ENCODE peak calls at places on chromosomes 1 and 21, in five cellular contexts. One of them, this sample, is unnamed.

GRCh38 chr1:26021647-26022403 is at the start of gene EXTL1:
- DNase-seq in brain microvascular endothelial cell: peak
- DNase-seq in fibroblast of pulmonary artery: no peak
- DNase-seq in cardiac muscle cell: peak
- DNase-seq in RWPE1: no peak
- DNase-seq in this sample: no peak

GRCh38 chr1:48216941-48217340 is 5.6 kb upstream of the SLC5A9 start:
- DNase-seq in RWPE1: no peak
- DNase-seq in brain microvascular endothelial cell: no peak
- DNase-seq in cardiac muscle cell: no peak
- DNase-seq in fibroblast of pulmonary artery: no peak
- DNase-seq in this sample: no peak

GRCh38 chr1:171251042-171251740 is 2.9 kb downstream of the FMO1 start:
- DNase-seq in fibroblast of pulmonary artery: peak
- DNase-seq in RWPE1: peak
- DNase-seq in brain microvascular endothelial cell: peak
- DNase-seq in cardiac muscle cell: peak
- DNase-seq in this sample: peak

GRCh38 chr1:55064861-55065263 is 25.5 kb downstream of the PCSK9 start:
- DNase-seq in cardiac muscle cell: no peak
- DNase-seq in brain microvascular endothelial cell: no peak
- DNase-seq in fibroblast of pulmonary artery: peak
- DNase-seq in RWPE1: no peak
- DNase-seq in this sample: peak

GRCh38 chr1:2643414-2644077 is 10.7 kb upstream of the MMEL1 start:
- DNase-seq in RWPE1: no peak
- DNase-seq in brain microvascular endothelial cell: no peak
- DNase-seq in fibroblast of pulmonary artery: no peak
- DNase-seq in cardiac muscle cell: no peak
- DNase-seq in this sample: no peak

GRCh38 chr1:192251735-192252134 is 65.1 kb upstream of the RGS21 start:
- DNase-seq in cardiac muscle cell: no peak
- DNase-seq in RWPE1: no peak
- DNase-seq in fibroblast of pulmonary artery: no peak
- DNase-seq in brain microvascular endothelial cell: no peak
- DNase-seq in this sample: no peak

GRCh38 chr21:41631564-41632461 is 123.9 kb upstream of the TMPRSS2 start:
- DNase-seq in cardiac muscle cell: no peak
- DNase-seq in fibroblast of pulmonary artery: peak
- DNase-seq in RWPE1: peak
- DNase-seq in brain microvascular endothelial cell: no peak
- DNase-seq in this sample: peak

GRCh38 chr1:91511386-91511785 is 10.7 kb downstream of the CDC7 start:
- DNase-seq in RWPE1: peak
- DNase-seq in cardiac muscle cell: peak
- DNase-seq in brain microvascular endothelial cell: peak
- DNase-seq in fibroblast of pulmonary artery: peak
- DNase-seq in this sample: peak

GRCh38 chr1:84365225-84366221 is 32.8 kb upstream of the DNASE2B start:
- DNase-seq in fibroblast of pulmonary artery: peak
- DNase-seq in brain microvascular endothelial cell: peak
- DNase-seq in cardiac muscle cell: no peak
- DNase-seq in RWPE1: peak
- DNase-seq in this sample: peak

GRCh38 chr21:37644666-37645065 is 271.6 kb downstream of the KCNJ6 start:
- DNase-seq in fibroblast of pulmonary artery: peak
- DNase-seq in RWPE1: no peak
- DNase-seq in brain microvascular endothelial cell: no peak
- DNase-seq in cardiac muscle cell: no peak
- DNase-seq in this sample: no peak

GRCh38 chr1:2380816-2381591 is 10.3 kb downstream of the MORN1 start:
- DNase-seq in RWPE1: no peak
- DNase-seq in brain microvascular endothelial cell: no peak
- DNase-seq in cardiac muscle cell: no peak
- DNase-seq in fibroblast of pulmonary artery: no peak
- DNase-seq in this sample: no peak

GRCh38 chr1:101002551-101002950 is 23.0 kb downstream of the DPH5 start:
- DNase-seq in cardiac muscle cell: no peak
- DNase-seq in fibroblast of pulmonary artery: no peak
- DNase-seq in brain microvascular endothelial cell: no peak
- DNase-seq in RWPE1: peak
- DNase-seq in this sample: peak

GRCh38 chr1:22364764-22365163 is 86.9 kb upstream of the ZBTB40 start:
- DNase-seq in RWPE1: no peak
- DNase-seq in cardiac muscle cell: no peak
- DNase-seq in fibroblast of pulmonary artery: no peak
- DNase-seq in brain microvascular endothelial cell: no peak
- DNase-seq in this sample: no peak

GRCh38 chr1:29426701-29427279 is 190.5 kb downstream of the PTPRU start:
- DNase-seq in RWPE1: no peak
- DNase-seq in fibroblast of pulmonary artery: no peak
- DNase-seq in cardiac muscle cell: no peak
- DNase-seq in brain microvascular endothelial cell: no peak
- DNase-seq in this sample: no peak

GRCh38 chr1:31705080-31705866 is 1.5 kb upstream of the COL16A1 start:
- DNase-seq in RWPE1: peak
- DNase-seq in cardiac muscle cell: peak
- DNase-seq in fibroblast of pulmonary artery: peak
- DNase-seq in brain microvascular endothelial cell: peak
- DNase-seq in this sample: peak

GRCh38 chr1:39141925-39142324 is 62.6 kb upstream of the MACF1 start:
- DNase-seq in RWPE1: no peak
- DNase-seq in brain microvascular endothelial cell: no peak
- DNase-seq in fibroblast of pulmonary artery: peak
- DNase-seq in cardiac muscle cell: peak
- DNase-seq in this sample: no peak

GRCh38 chr1:168610111-168610510 is 33.7 kb downstream of the XCL1 start:
- DNase-seq in fibroblast of pulmonary artery: no peak
- DNase-seq in RWPE1: no peak
- DNase-seq in cardiac muscle cell: no peak
- DNase-seq in brain microvascular endothelial cell: no peak
- DNase-seq in this sample: no peak

GRCh38 chr21:34807146-34807880 is 138.5 kb downstream of the CLIC6 start:
- DNase-seq in RWPE1: peak
- DNase-seq in fibroblast of pulmonary artery: peak
- DNase-seq in brain microvascular endothelial cell: peak
- DNase-seq in cardiac muscle cell: no peak
- DNase-seq in this sample: peak

GRCh38 chr1:214603819-214604252 is 841 bp downstream of the CENPF start:
- DNase-seq in cardiac muscle cell: peak
- DNase-seq in fibroblast of pulmonary artery: no peak
- DNase-seq in RWPE1: no peak
- DNase-seq in brain microvascular endothelial cell: no peak
- DNase-seq in this sample: no peak

GRCh38 chr1:54570161-54570560 is 22.1 kb downstream of the ACOT11 start:
- DNase-seq in brain microvascular endothelial cell: no peak
- DNase-seq in fibroblast of pulmonary artery: no peak
- DNase-seq in cardiac muscle cell: no peak
- DNase-seq in RWPE1: no peak
- DNase-seq in this sample: no peak

GRCh38 chr1:169882039-169882511 is 11.6 kb downstream of the SCYL3 start:
- DNase-seq in brain microvascular endothelial cell: no peak
- DNase-seq in cardiac muscle cell: no peak
- DNase-seq in RWPE1: no peak
- DNase-seq in fibroblast of pulmonary artery: no peak
- DNase-seq in this sample: no peak

GRCh38 chr1:65027699-65028358 is 61.5 kb upstream of the JAK1 start:
- DNase-seq in cardiac muscle cell: no peak
- DNase-seq in RWPE1: no peak
- DNase-seq in brain microvascular endothelial cell: no peak
- DNase-seq in fibroblast of pulmonary artery: peak
- DNase-seq in this sample: peak

GRCh38 chr1:181522864-181523263 is 39.5 kb downstream of the CACNA1E start:
- DNase-seq in fibroblast of pulmonary artery: no peak
- DNase-seq in cardiac muscle cell: no peak
- DNase-seq in brain microvascular endothelial cell: no peak
- DNase-seq in RWPE1: no peak
- DNase-seq in this sample: no peak

GRCh38 chr1:229230893-229231753 is 39.8 kb upstream of the RAB4A start:
- DNase-seq in cardiac muscle cell: no peak
- DNase-seq in brain microvascular endothelial cell: peak
- DNase-seq in fibroblast of pulmonary artery: peak
- DNase-seq in RWPE1: peak
- DNase-seq in this sample: peak

DNA sequence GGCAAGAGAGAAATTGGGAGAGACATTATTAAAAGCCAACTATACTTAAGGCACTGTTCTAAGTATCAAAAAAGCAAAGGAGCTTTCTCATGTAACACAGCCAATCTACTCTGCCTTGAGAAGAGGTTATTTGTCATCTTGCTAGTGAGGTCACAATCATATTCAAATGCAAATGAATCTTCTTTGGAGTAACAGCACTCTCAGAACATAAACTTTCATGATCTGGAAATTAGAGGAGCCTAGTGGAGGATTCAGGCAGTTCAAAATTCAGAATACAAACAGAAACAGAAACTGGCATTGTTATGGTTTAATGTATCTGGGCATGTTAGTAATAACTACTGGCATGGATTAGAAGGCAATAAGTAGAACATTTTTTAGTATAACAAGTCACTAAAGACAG is 57.4 kb downstream of the ARID4B start:
- DNase-seq in fibroblast of pulmonary artery: no peak
- DNase-seq in cardiac muscle cell: no peak
- DNase-seq in RWPE1: no peak
- DNase-seq in brain microvascular endothelial cell: no peak
- DNase-seq in this sample: peak
- TF ChIP-seq CTCF in fibroblast of pulmonary artery: no peak
- TF ChIP-seq CTCF in cardiac muscle cell: peak
- TF ChIP-seq CTCF in RWPE1: no peak
- TF ChIP-seq CTCF in brain microvascular endothelial cell: no peak
- TF ChIP-seq CTCF in this sample: no peak

GRCh38 chr1:77649127-77649526 is 33.3 kb downstream of the ZZZ3 start:
- DNase-seq in cardiac muscle cell: no peak
- DNase-seq in RWPE1: no peak
- DNase-seq in fibroblast of pulmonary artery: no peak
- DNase-seq in brain microvascular endothelial cell: no peak
- DNase-seq in this sample: no peak
- TF ChIP-seq CTCF in cardiac muscle cell: no peak
- TF ChIP-seq CTCF in RWPE1: no peak
- TF ChIP-seq CTCF in fibroblast of pulmonary artery: no peak
- TF ChIP-seq CTCF in brain microvascular endothelial cell: no peak
- TF ChIP-seq CTCF in this sample: no peak

DNA sequence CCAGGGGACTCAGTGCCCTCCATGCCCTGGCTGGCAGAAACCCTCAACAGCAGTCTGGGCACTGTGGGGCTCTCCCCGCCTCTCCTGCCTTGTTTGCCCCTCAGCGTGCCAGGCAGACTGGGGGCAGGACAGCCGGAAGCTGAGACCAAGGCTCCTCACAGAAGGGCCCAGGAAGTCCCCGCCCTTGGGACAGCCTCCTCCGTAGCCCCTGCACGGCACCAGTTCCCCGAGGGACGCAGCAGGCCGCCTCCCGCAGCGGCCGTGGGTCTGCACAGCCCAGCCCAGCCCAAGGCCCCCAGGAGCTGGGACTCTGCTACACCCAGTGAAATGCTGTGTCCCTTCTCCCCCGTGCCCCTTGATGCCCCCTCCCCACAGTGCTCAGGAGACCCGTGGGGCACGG is 2.8 kb upstream of the TAS1R3 start:
- DNase-seq in fibroblast of pulmonary artery: no peak
- DNase-seq in brain microvascular endothelial cell: no peak
- DNase-seq in cardiac muscle cell: no peak
- DNase-seq in RWPE1: no peak
- DNase-seq in this sample: no peak
- TF ChIP-seq CTCF in fibroblast of pulmonary artery: no peak
- TF ChIP-seq CTCF in brain microvascular endothelial cell: no peak
- TF ChIP-seq CTCF in cardiac muscle cell: no peak
- TF ChIP-seq CTCF in RWPE1: no peak
- TF ChIP-seq CTCF in this sample: no peak

DNA sequence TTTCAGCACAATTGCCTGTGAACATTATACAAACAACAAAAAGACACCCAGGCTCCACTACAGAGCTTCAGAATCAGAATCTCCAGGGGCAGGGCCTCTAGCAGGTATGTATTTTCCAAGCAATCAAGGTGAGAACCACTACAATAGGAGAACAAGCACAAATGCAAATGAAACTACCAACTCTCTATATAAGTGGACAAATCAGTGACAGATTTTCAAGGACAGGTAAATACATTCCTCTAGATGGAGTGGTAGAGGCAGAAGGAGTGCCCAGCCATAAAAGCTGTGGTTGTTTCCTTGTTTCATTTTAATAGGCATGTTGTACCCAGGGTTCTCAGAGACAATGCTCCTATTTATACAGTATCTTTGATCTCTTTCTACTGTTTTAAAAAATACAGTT is 20.1 kb upstream of the CCDC17 start:
- DNase-seq in cardiac muscle cell: no peak
- DNase-seq in brain microvascular endothelial cell: no peak
- DNase-seq in RWPE1: no peak
- DNase-seq in fibroblast of pulmonary artery: no peak
- DNase-seq in this sample: no peak
- TF ChIP-seq CTCF in cardiac muscle cell: no peak
- TF ChIP-seq CTCF in brain microvascular endothelial cell: peak
- TF ChIP-seq CTCF in RWPE1: no peak
- TF ChIP-seq CTCF in fibroblast of pulmonary artery: no peak
- TF ChIP-seq CTCF in this sample: peak

DNA sequence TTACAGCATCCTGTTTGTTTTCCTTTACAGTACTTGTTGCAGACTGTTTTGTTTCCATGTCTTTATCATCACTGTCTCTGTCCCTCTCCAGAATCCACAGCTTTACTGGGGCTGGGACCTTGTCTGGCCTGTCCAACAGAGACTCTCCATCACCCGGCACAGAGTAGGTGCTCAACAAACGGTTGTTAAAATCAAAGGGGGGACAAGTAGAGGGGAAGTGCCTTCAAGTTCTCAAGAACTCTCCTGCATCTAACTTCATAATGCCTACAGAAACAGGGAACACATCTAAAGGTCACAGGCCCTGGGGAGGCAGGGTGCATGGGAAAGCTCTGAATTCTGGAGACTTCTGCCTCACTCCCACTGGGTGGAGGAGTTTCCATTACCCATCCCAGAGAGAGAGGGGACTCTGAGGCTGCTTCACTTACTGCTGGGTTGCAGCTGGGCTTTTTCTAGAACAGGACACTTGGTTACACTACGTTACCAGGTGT is 2.3 kb upstream of the ECE1 start:
- DNase-seq in cardiac muscle cell: no peak
- DNase-seq in fibroblast of pulmonary artery: no peak
- DNase-seq in brain microvascular endothelial cell: no peak
- DNase-seq in RWPE1: no peak
- DNase-seq in this sample: no peak
- TF ChIP-seq CTCF in cardiac muscle cell: no peak
- TF ChIP-seq CTCF in fibroblast of pulmonary artery: no peak
- TF ChIP-seq CTCF in brain microvascular endothelial cell: no peak
- TF ChIP-seq CTCF in RWPE1: no peak
- TF ChIP-seq CTCF in this sample: no peak

DNA sequence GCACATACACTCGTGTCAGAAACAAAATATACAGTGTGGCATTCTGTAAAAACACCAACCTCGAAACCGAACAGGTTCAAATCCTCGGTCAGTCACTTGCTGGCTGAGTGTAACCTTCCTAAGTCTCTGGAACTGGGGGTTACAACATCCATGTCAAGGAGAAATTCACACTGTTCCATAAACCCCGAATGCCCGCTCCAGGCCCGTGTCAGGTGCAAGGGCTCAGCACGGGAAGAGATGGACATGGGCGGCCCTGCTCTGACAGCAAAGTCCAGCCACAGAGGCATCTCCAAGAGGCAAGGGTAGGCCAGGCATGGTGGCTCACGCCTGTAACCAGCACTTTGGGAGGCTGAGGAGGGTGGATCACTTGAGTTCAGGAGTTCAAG is 79.5 kb downstream of the SLC66A1 start:
- DNase-seq in cardiac muscle cell: no peak
- DNase-seq in fibroblast of pulmonary artery: no peak
- DNase-seq in RWPE1: no peak
- DNase-seq in brain microvascular endothelial cell: no peak
- DNase-seq in this sample: no peak
- TF ChIP-seq CTCF in cardiac muscle cell: no peak
- TF ChIP-seq CTCF in fibroblast of pulmonary artery: no peak
- TF ChIP-seq CTCF in RWPE1: peak
- TF ChIP-seq CTCF in brain microvascular endothelial cell: no peak
- TF ChIP-seq CTCF in this sample: no peak

GRCh38 chr1:49864597-49864996 is 159.2 kb downstream of the AGBL4 start:
- DNase-seq in fibroblast of pulmonary artery: no peak
- DNase-seq in RWPE1: no peak
- DNase-seq in brain microvascular endothelial cell: no peak
- DNase-seq in cardiac muscle cell: no peak
- DNase-seq in this sample: no peak
- TF ChIP-seq CTCF in fibroblast of pulmonary artery: no peak
- TF ChIP-seq CTCF in RWPE1: no peak
- TF ChIP-seq CTCF in brain microvascular endothelial cell: no peak
- TF ChIP-seq CTCF in cardiac muscle cell: no peak
- TF ChIP-seq CTCF in this sample: no peak

This sample was measured in epithelial cell of esophagus.